ENCODE peak calls at places on chromosome 7, in nine cellular contexts. One of them, this sample, is unnamed. For H3K9me3, the result is how much of the 10 kb centered on the place peaks cover.

GRCh38 chr7:39413866-39414668 is 152.1 kb upstream of the YAE1 start:
- DNase-seq in adipocyte: peak
- DNase-seq in neural progenitor cell: peak
- DNase-seq in mammary epithelial cell: peak
- DNase-seq in GM23248: peak
- DNase-seq in fibroblast of lung: peak
- DNase-seq in astrocyte: peak
- DNase-seq in IMR-90: peak
- DNase-seq in PC-3: peak
- DNase-seq in this sample: peak

GRCh38 chr7:112898432-112899290 is 108.5 kb upstream of the TMEM168 start:
- DNase-seq in astrocyte: peak
- DNase-seq in adipocyte: peak
- DNase-seq in PC-3: peak
- DNase-seq in neural progenitor cell: peak
- DNase-seq in mammary epithelial cell: peak
- DNase-seq in GM23248: peak
- DNase-seq in fibroblast of lung: peak
- DNase-seq in IMR-90: peak
- DNase-seq in this sample: no peak

GRCh38 chr7:95690367-95690947 is 81.9 kb upstream of the DYNC1I1 start:
- DNase-seq in PC-3: peak
- DNase-seq in neural progenitor cell: peak
- DNase-seq in GM23248: peak
- DNase-seq in adipocyte: peak
- DNase-seq in fibroblast of lung: peak
- DNase-seq in IMR-90: peak
- DNase-seq in mammary epithelial cell: peak
- DNase-seq in astrocyte: peak
- DNase-seq in this sample: no peak

GRCh38 chr7:21542891-21543527 is at the start of gene DNAH11:
- DNase-seq in fibroblast of lung: peak
- DNase-seq in mammary epithelial cell: peak
- DNase-seq in GM23248: peak
- DNase-seq in neural progenitor cell: peak
- DNase-seq in astrocyte: peak
- DNase-seq in PC-3: peak
- DNase-seq in IMR-90: no peak
- DNase-seq in adipocyte: peak
- DNase-seq in this sample: peak

GRCh38 chr7:141649865-141650499 is 52.0 kb downstream of the DENND11 start:
- DNase-seq in IMR-90: peak
- DNase-seq in adipocyte: peak
- DNase-seq in neural progenitor cell: peak
- DNase-seq in PC-3: peak
- DNase-seq in mammary epithelial cell: peak
- DNase-seq in GM23248: peak
- DNase-seq in fibroblast of lung: peak
- DNase-seq in astrocyte: peak
- DNase-seq in this sample: peak

GRCh38 chr7:100400656-100401055 is 27.4 kb downstream of the PILRA start:
- DNase-seq in adipocyte: no peak
- DNase-seq in mammary epithelial cell: no peak
- DNase-seq in GM23248: no peak
- DNase-seq in astrocyte: no peak
- DNase-seq in neural progenitor cell: peak
- DNase-seq in IMR-90: no peak
- DNase-seq in fibroblast of lung: no peak
- DNase-seq in PC-3: no peak
- DNase-seq in this sample: no peak

GRCh38 chr7:19392246-19392645 is 247.0 kb upstream of the FERD3L start:
- DNase-seq in IMR-90: peak
- DNase-seq in PC-3: peak
- DNase-seq in astrocyte: peak
- DNase-seq in adipocyte: peak
- DNase-seq in mammary epithelial cell: peak
- DNase-seq in neural progenitor cell: no peak
- DNase-seq in fibroblast of lung: peak
- DNase-seq in GM23248: peak
- DNase-seq in this sample: no peak

GRCh38 chr7:37211097-37211496 is 237.6 kb downstream of the ELMO1 start:
- DNase-seq in astrocyte: peak
- DNase-seq in fibroblast of lung: peak
- DNase-seq in adipocyte: peak
- DNase-seq in GM23248: peak
- DNase-seq in IMR-90: peak
- DNase-seq in mammary epithelial cell: peak
- DNase-seq in PC-3: no peak
- DNase-seq in neural progenitor cell: no peak
- DNase-seq in this sample: no peak

GRCh38 chr7:74569501-74570075 is 87.9 kb upstream of the GTF2I start:
- DNase-seq in GM23248: no peak
- DNase-seq in neural progenitor cell: no peak
- DNase-seq in mammary epithelial cell: no peak
- DNase-seq in PC-3: no peak
- DNase-seq in astrocyte: no peak
- DNase-seq in adipocyte: no peak
- DNase-seq in fibroblast of lung: no peak
- DNase-seq in IMR-90: no peak
- DNase-seq in this sample: no peak

GRCh38 chr7:153835712-153836265 is 216.4 kb upstream of the DPP6 start:
- DNase-seq in mammary epithelial cell: no peak
- DNase-seq in PC-3: no peak
- DNase-seq in adipocyte: no peak
- DNase-seq in IMR-90: no peak
- DNase-seq in GM23248: no peak
- DNase-seq in fibroblast of lung: no peak
- DNase-seq in neural progenitor cell: no peak
- DNase-seq in astrocyte: no peak
- DNase-seq in this sample: no peak

GRCh38 chr7:153835104-153835503 is 217.1 kb upstream of the DPP6 start:
- DNase-seq in neural progenitor cell: no peak
- DNase-seq in PC-3: peak
- DNase-seq in fibroblast of lung: no peak
- DNase-seq in IMR-90: no peak
- DNase-seq in GM23248: no peak
- DNase-seq in mammary epithelial cell: no peak
- DNase-seq in adipocyte: no peak
- DNase-seq in astrocyte: no peak
- DNase-seq in this sample: no peak

GRCh38 chr7:153840861-153841260 is 211.3 kb upstream of the DPP6 start:
- DNase-seq in astrocyte: no peak
- DNase-seq in adipocyte: no peak
- DNase-seq in GM23248: no peak
- DNase-seq in mammary epithelial cell: no peak
- DNase-seq in PC-3: no peak
- DNase-seq in fibroblast of lung: no peak
- DNase-seq in IMR-90: no peak
- DNase-seq in neural progenitor cell: no peak
- DNase-seq in this sample: no peak
- H3K9me3 ChIP-seq in astrocyte: under half
- H3K9me3 ChIP-seq in adipocyte: under half
- H3K9me3 ChIP-seq in GM23248: under half
- H3K9me3 ChIP-seq in mammary epithelial cell: under half
- H3K9me3 ChIP-seq in PC-3: under half
- H3K9me3 ChIP-seq in fibroblast of lung: under half
- H3K9me3 ChIP-seq in IMR-90: under half
- H3K9me3 ChIP-seq in neural progenitor cell: under half
- H3K9me3 ChIP-seq in this sample: under half

DNA sequence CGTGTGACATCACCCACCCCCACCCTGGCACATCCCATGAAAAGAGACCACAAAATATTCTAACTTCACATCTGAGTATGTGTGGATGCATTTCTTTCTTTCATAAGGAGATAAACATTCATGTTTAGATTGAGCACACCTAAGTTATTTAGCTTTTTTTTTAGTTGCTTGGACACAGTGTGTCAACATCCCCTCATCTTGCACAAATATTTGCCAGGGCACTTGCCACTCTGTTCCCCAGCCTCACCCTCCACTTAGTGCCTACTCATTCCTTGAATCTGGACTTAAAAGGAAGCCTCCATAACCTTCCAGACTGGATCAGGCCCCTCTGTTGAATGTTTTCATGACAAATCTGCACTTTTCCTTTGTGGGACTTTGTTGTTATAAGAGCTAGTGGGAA is 338.9 kb upstream of the IGFBP3 start:
- DNase-seq in mammary epithelial cell: no peak
- DNase-seq in astrocyte: peak
- DNase-seq in IMR-90: no peak
- DNase-seq in fibroblast of lung: no peak
- DNase-seq in GM23248: no peak
- DNase-seq in PC-3: peak
- DNase-seq in adipocyte: no peak
- DNase-seq in neural progenitor cell: no peak
- DNase-seq in this sample: no peak
- H3K9ac ChIP-seq in mammary epithelial cell: no peak
- H3K9ac ChIP-seq in astrocyte: no peak
- H3K9ac ChIP-seq in IMR-90: no peak
- H3K9ac ChIP-seq in fibroblast of lung: no peak
- H3K9ac ChIP-seq in GM23248: no peak
- H3K9ac ChIP-seq in PC-3: no peak
- H3K9ac ChIP-seq in adipocyte: no peak
- H3K9ac ChIP-seq in neural progenitor cell: no peak
- H3K9ac ChIP-seq in this sample: no peak

DNA sequence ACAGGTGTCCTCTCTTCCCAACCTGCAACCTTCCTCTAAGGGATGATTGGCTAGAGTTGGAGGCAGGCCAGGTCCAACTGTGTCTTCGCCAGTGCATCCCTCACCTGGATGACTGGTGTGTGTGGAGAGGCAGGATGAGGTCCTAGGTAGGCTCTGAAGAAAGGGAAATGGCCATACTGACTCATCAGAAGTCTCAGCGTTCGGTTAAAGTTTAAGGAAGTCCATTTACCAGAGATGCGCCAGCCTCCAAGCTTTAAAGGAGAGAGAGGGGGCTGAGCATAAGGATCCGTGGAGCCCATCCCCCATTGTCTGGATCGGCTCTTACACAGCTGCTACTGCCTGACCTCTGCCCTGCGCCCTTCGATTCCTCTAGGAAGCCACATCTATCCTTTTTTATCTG is 4.4 kb downstream of the KEL start:
- DNase-seq in neural progenitor cell: no peak
- DNase-seq in fibroblast of lung: no peak
- DNase-seq in IMR-90: no peak
- DNase-seq in PC-3: peak
- DNase-seq in adipocyte: no peak
- DNase-seq in astrocyte: no peak
- DNase-seq in mammary epithelial cell: no peak
- DNase-seq in GM23248: no peak
- DNase-seq in this sample: no peak
- H3K9me3 ChIP-seq in neural progenitor cell: under half
- H3K9me3 ChIP-seq in fibroblast of lung: under half
- H3K9me3 ChIP-seq in IMR-90: under half
- H3K9me3 ChIP-seq in PC-3: under half
- H3K9me3 ChIP-seq in adipocyte: under half
- H3K9me3 ChIP-seq in astrocyte: under half
- H3K9me3 ChIP-seq in mammary epithelial cell: under half
- H3K9me3 ChIP-seq in GM23248: under half
- H3K9me3 ChIP-seq in this sample: under half

GRCh38 chr7:99097730-99098129 is 46.2 kb downstream of the SMURF1 start:
- DNase-seq in IMR-90: no peak
- DNase-seq in fibroblast of lung: no peak
- DNase-seq in mammary epithelial cell: no peak
- DNase-seq in GM23248: no peak
- DNase-seq in neural progenitor cell: no peak
- DNase-seq in PC-3: no peak
- DNase-seq in astrocyte: no peak
- DNase-seq in adipocyte: no peak
- DNase-seq in this sample: no peak
- H3K9ac ChIP-seq in IMR-90: no peak
- H3K9ac ChIP-seq in fibroblast of lung: no peak
- H3K9ac ChIP-seq in mammary epithelial cell: no peak
- H3K9ac ChIP-seq in GM23248: no peak
- H3K9ac ChIP-seq in neural progenitor cell: no peak
- H3K9ac ChIP-seq in PC-3: no peak
- H3K9ac ChIP-seq in astrocyte: no peak
- H3K9ac ChIP-seq in adipocyte: peak
- H3K9ac ChIP-seq in this sample: no peak

GRCh38 chr7:149409889-149410288 is 51.0 kb downstream of the ZNF777 start:
- DNase-seq in neural progenitor cell: no peak
- DNase-seq in fibroblast of lung: no peak
- DNase-seq in GM23248: no peak
- DNase-seq in IMR-90: no peak
- DNase-seq in mammary epithelial cell: no peak
- DNase-seq in adipocyte: no peak
- DNase-seq in astrocyte: no peak
- DNase-seq in PC-3: no peak
- DNase-seq in this sample: no peak

GRCh38 chr7:149404830-149405229 is 56.0 kb downstream of the ZNF777 start:
- DNase-seq in neural progenitor cell: no peak
- DNase-seq in IMR-90: no peak
- DNase-seq in mammary epithelial cell: no peak
- DNase-seq in GM23248: no peak
- DNase-seq in astrocyte: no peak
- DNase-seq in PC-3: no peak
- DNase-seq in fibroblast of lung: no peak
- DNase-seq in adipocyte: no peak
- DNase-seq in this sample: no peak

DNA sequence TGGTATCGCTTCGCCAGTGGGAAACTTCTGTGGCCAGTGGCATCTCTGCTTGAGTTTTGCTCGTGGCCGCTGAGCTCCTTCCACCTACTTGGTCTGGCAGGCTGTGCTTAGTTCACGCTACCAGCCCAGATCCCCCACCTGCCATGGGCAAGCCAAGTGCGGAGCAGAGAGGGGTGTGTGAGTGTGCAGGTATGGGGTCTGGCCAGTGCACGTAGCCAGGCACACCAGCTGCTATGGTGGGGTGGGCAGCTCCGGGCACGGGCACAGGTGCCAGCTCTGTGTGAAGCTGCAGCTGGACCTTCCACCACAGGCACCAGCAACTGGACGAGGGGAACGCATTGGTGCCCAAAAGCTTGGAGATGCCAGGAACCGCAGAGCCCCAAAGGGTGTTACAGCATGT is 56.5 kb downstream of the ZNF777 start:
- DNase-seq in PC-3: no peak
- DNase-seq in IMR-90: no peak
- DNase-seq in astrocyte: no peak
- DNase-seq in GM23248: no peak
- DNase-seq in adipocyte: no peak
- DNase-seq in mammary epithelial cell: no peak
- DNase-seq in fibroblast of lung: no peak
- DNase-seq in neural progenitor cell: no peak
- DNase-seq in this sample: no peak
- H3K9me3 ChIP-seq in PC-3: under half
- H3K9me3 ChIP-seq in IMR-90: under half
- H3K9me3 ChIP-seq in astrocyte: under half
- H3K9me3 ChIP-seq in GM23248: under half
- H3K9me3 ChIP-seq in adipocyte: under half
- H3K9me3 ChIP-seq in mammary epithelial cell: under half
- H3K9me3 ChIP-seq in fibroblast of lung: under half
- H3K9me3 ChIP-seq in neural progenitor cell: under half
- H3K9me3 ChIP-seq in this sample: under half

DNA sequence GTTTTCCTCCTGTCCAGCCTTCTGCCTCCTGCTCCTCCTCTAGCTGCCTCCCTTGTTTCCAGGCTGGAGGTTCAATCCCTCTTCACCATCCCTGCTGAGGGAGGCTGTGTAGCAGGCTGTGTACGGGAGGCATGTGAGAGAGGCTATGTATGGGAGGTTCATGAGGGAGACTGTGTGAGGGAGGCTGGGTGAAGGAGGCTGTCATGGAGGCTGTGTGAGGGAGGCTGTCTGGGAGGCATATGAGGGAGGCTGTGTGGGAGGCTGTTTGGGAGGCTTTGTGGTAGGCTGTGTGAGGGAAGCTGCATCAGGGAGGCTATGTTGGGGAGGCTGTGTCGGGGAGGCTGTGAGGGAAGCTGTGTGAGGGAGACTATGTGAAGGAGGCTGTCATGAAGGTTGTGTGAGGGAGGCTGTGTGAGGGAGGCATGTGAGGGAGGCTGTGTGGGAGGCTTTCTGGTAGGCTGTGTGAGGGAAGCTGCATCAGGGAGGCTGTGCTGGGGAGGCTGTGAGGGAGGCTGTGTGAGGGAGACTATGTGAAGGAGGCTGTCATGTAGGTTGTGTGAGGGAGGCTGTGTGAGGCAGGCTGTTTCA is 123.7 kb upstream of the RNF32 start:
- DNase-seq in PC-3: no peak
- DNase-seq in fibroblast of lung: no peak
- DNase-seq in adipocyte: no peak
- DNase-seq in astrocyte: no peak
- DNase-seq in GM23248: no peak
- DNase-seq in IMR-90: no peak
- DNase-seq in mammary epithelial cell: no peak
- DNase-seq in neural progenitor cell: no peak
- DNase-seq in this sample: no peak
- H3K9ac ChIP-seq in PC-3: no peak
- H3K9ac ChIP-seq in fibroblast of lung: no peak
- H3K9ac ChIP-seq in adipocyte: no peak
- H3K9ac ChIP-seq in astrocyte: no peak
- H3K9ac ChIP-seq in GM23248: no peak
- H3K9ac ChIP-seq in IMR-90: no peak
- H3K9ac ChIP-seq in mammary epithelial cell: no peak
- H3K9ac ChIP-seq in neural progenitor cell: no peak
- H3K9ac ChIP-seq in this sample: peak